ENCODE peak calls at places on chromosomes 7 and 10, in eight cellular contexts. J is ovary, B is vagina, C is bronchial epithelial cell, H is endothelial cell, A is sigmoid colon, U is GM12865, Y is lower lobe of right lung. I is an unnamed sample.

GRCh38 chr10:79394631-79395030 is 47.4 kb downstream of the PPIF start:
- DNase-seq in J (no peak), B (no peak), C (no peak), H (no peak), A (peak), U (no peak), Y (peak), I (no peak)

GRCh38 chr7:155164316-155164715 is 94.2 kb downstream of the HTR5A start:
- DNase-seq in J (no peak), B (no peak), C (no peak), H (no peak), A (no peak), U (no peak), Y (no peak), I (no peak)

GRCh38 chr7:150973571-150974451 is 4.3 kb downstream of the KCNH2 start:
- DNase-seq in J (no peak), B (no peak), C (peak), H (no peak), A (no peak), U (no peak), Y (no peak), I (no peak)

GRCh38 chr10:131996508-131997365 is 15.0 kb upstream of the BNIP3 start:
- DNase-seq in J (peak), B (no peak), C (no peak), H (no peak), A (peak), U (no peak), Y (peak), I (no peak)

GRCh38 chr7:115043605-115044004 is 121.7 kb downstream of the MDFIC start:
- DNase-seq in J (no peak), B (no peak), C (peak), H (no peak), A (no peak), U (no peak), Y (no peak), I (no peak)

GRCh38 chr10:121614746-121615145 is 16.5 kb upstream of the FGFR2 start:
- DNase-seq in J (no peak), B (no peak), C (no peak), H (no peak), A (no peak), U (no peak), Y (no peak), I (no peak)

GRCh38 chr7:144022169-144022568 is 22.0 kb downstream of the OR6B1 start:
- DNase-seq in J (no peak), B (no peak), C (no peak), H (no peak), A (no peak), U (no peak), Y (no peak), I (no peak)

GRCh38 chr7:157139142-157140117 is 704 bp downstream of the UBE3C start:
- DNase-seq in J (peak), B (no peak), C (peak), H (peak), A (peak), U (peak), Y (peak), I (peak)

GRCh38 chr10:35195361-35196306 is 69.0 kb downstream of the CREM start:
- DNase-seq in J (peak), B (peak), C (peak), H (peak), A (peak), U (peak), Y (no peak), I (peak)

GRCh38 chr7:271266-272107 is 18.5 kb upstream of the FOXL3 start:
- DNase-seq in J (no peak), B (no peak), C (no peak), H (no peak), A (no peak), U (no peak), Y (peak), I (no peak)

GRCh38 chr7:64610997-64611396 is 48.1 kb upstream of the ZNF680 start:
- DNase-seq in J (no peak), B (peak), C (no peak), H (no peak), A (no peak), U (no peak), Y (no peak), I (no peak)

GRCh38 chr7:5448378-5449042 is 24.9 kb upstream of the TNRC18 start:
- DNase-seq in J (peak), B (no peak), C (peak), H (no peak), A (no peak), U (no peak), Y (no peak), I (no peak)

GRCh38 chr10:72665925-72666324 is 26.0 kb upstream of the MCU start:
- DNase-seq in J (no peak), B (no peak), C (peak), H (no peak), A (no peak), U (no peak), Y (no peak), I (no peak)

GRCh38 chr7:158317238-158318205 is 270.1 kb downstream of the PTPRN2 start:
- DNase-seq in J (no peak), B (peak), C (no peak), H (no peak), A (no peak), U (no peak), Y (no peak), I (no peak)

GRCh38 chr7:3732395-3732794 is 431.3 kb downstream of the SDK1 start:
- DNase-seq in J (no peak), B (no peak), C (no peak), H (no peak), A (no peak), U (no peak), Y (no peak), I (no peak)

GRCh38 chr7:139916717-139917395 is 87.8 kb downstream of the TBXAS1 start:
- DNase-seq in J (no peak), B (no peak), C (no peak), H (no peak), A (no peak), U (peak), Y (no peak), I (no peak)

GRCh38 chr7:26153246-26153822 is 1.3 kb downstream of the NFE2L3 start:
- DNase-seq in J (no peak), B (no peak), C (no peak), H (no peak), A (no peak), U (peak), Y (no peak), I (no peak)

GRCh38 chr7:26950854-26951253 is 86.5 kb upstream of the SKAP2 start:
- DNase-seq in J (no peak), B (no peak), C (no peak), H (no peak), A (no peak), U (no peak), Y (no peak), I (no peak)

GRCh38 chr10:96387151-96387550 is 28.3 kb upstream of the OPALIN start:
- DNase-seq in J (no peak), B (no peak), C (no peak), H (no peak), A (no peak), U (no peak), Y (no peak), I (no peak)

GRCh38 chr10:15433850-15434537 is 62.9 kb upstream of the FAM171A1 start:
- DNase-seq in J (no peak), B (no peak), C (peak), H (peak), A (no peak), U (peak), Y (no peak), I (no peak)

GRCh38 chr10:31578181-31578852 is 259.3 kb downstream of the ZEB1 start:
- DNase-seq in J (no peak), B (no peak), C (no peak), H (no peak), A (no peak), U (no peak), Y (no peak), I (no peak)

GRCh38 chr10:35063837-35064454 is 26.2 kb downstream of the CUL2 start:
- DNase-seq in J (no peak), B (no peak), C (peak), H (no peak), A (no peak), U (no peak), Y (no peak), I (no peak)

GRCh38 chr7:14934831-14935230 is 32.3 kb upstream of the DGKB start:
- DNase-seq in J (no peak), B (no peak), C (no peak), H (no peak), A (no peak), U (no peak), Y (no peak), I (no peak)

GRCh38 chr10:112363696-112364688 is 9.9 kb upstream of the ACSL5 start:
- DNase-seq in J (no peak), B (peak), C (no peak), H (no peak), A (no peak), U (no peak), Y (no peak), I (no peak)

GRCh38 chr10:15121707-15122106 is 24.6 kb downstream of the RPP38 start:
- DNase-seq in J (no peak), B (no peak), C (peak), H (no peak), A (no peak), U (no peak), Y (no peak), I (no peak)

GRCh38 chr10:3537518-3537917 is 247.5 kb downstream of the KLF6 start:
- DNase-seq in J (no peak), B (no peak), C (no peak), H (no peak), A (no peak), U (no peak), Y (no peak), I (no peak)

GRCh38 chr7:115477193-115477651 is 553.3 kb downstream of the TFEC start:
- DNase-seq in J (peak), B (no peak), C (no peak), H (peak), A (no peak), U (no peak), Y (peak), I (no peak)

GRCh38 chr7:132394283-132395003 is 181.8 kb downstream of the PLXNA4 start:
- DNase-seq in J (no peak), B (no peak), C (no peak), H (no peak), A (no peak), U (peak), Y (no peak), I (no peak)
- TF ChIP-seq CTCF in J (no peak), B (no peak), C (peak), H (no peak), A (no peak), U (peak), Y (peak), I (peak)

GRCh38 chr7:28845106-28845505 is 113.0 kb downstream of the TRIL start:
- DNase-seq in J (no peak), B (no peak), C (no peak), H (no peak), A (no peak), U (no peak), Y (no peak), I (no peak)

GRCh38 chr7:28842769-28843295 is 115.3 kb downstream of the TRIL start:
- DNase-seq in J (no peak), B (no peak), C (no peak), H (no peak), A (no peak), U (no peak), Y (no peak), I (no peak)

GRCh38 chr7:28836661-28837060 is 121.5 kb downstream of the TRIL start:
- DNase-seq in J (no peak), B (no peak), C (no peak), H (no peak), A (no peak), U (no peak), Y (no peak), I (no peak)

GRCh38 chr7:28841766-28842165 is 116.4 kb downstream of the TRIL start:
- DNase-seq in J (no peak), B (no peak), C (no peak), H (no peak), A (no peak), U (no peak), Y (no peak), I (no peak)

DNA sequence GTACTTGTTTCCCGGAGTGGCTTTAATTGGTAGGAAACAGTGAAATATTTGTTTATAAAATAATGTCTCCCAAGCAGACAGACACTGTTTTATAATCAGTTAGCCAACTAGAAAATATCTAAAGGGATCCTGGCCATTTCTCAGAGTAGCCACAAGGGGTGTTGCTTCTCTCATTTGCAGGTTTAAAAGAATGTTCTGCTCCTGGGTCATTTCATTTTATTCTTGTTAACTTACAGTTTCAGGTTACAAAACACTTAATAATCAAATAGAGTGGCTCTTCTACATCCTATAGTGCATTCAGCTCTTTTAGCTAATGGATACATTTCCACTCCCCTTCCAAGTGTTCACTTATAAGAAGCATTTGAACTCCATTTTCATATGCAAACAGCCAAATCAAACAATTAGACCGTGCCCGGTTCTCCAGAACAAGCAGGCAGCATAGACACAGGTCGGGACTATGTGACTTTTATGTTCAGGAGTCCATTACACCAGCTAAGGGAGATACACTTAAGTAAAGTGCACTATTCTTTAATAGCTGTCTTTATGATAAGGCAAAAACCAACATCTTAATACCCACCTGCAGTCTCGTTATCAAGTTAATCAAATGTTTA is 117.5 kb downstream of the TRIL start:
- DNase-seq in J (no peak), B (no peak), C (peak), H (no peak), A (no peak), U (no peak), Y (no peak), I (no peak)
- TF ChIP-seq CTCF in J (no peak), B (no peak), C (peak), H (peak), A (peak), U (peak), Y (peak), I (peak)

DNA sequence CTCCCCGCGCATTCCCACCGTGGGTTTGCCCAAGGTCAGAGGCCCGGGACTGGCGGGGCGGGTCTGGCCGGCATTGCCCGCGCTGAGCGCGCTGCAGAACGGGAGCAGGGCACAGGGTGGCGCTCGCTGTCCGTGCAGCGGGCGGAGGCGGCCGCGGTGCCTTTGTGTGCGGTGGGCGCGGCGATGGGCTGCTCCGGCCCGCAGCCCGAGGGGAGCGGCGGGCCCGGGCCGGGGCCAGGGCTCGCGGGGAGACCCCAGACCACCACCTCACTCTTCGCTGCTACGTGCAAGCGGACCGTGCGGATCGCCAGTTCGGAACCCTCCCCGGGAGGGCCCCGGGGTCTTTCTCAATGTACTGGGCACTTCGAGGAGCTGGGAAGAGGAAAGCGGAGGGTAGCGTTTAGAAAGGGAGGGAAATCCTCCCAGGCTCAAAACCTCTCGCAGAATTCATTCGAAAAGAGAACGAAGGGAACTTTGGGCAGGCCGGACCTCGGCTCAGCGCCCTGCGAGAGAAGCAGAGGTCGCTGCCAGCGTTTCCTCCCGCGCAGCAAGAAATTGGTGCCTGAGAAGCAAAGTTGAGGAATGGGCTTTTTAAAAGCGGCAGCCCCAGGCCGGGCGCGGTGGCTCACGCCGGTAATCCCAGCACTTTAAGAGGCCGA is 8.5 kb downstream of the SP8 start:
- DNase-seq in J (no peak), B (no peak), C (no peak), H (peak), A (no peak), U (no peak), Y (peak), I (no peak)
- TF ChIP-seq CTCF in J (no peak), B (no peak), C (peak), H (peak), A (peak), U (peak), Y (peak), I (peak)

GRCh38 chr7:127304087-127304486 is 51.3 kb upstream of the GRM8 start:
- DNase-seq in J (no peak), B (no peak), C (no peak), H (no peak), A (no peak), U (no peak), Y (no peak), I (no peak)
- TF ChIP-seq CTCF in J (no peak), B (no peak), C (no peak), H (no peak), A (no peak), U (no peak), Y (no peak), I (no peak)

GRCh38 chr7:11707606-11708193 is 124.3 kb downstream of the THSD7A start:
- DNase-seq in J (no peak), B (no peak), C (no peak), H (no peak), A (no peak), U (no peak), Y (no peak), I (no peak)

GRCh38 chr7:11710392-11710791 is 121.6 kb downstream of the THSD7A start:
- DNase-seq in J (no peak), B (no peak), C (no peak), H (no peak), A (no peak), U (no peak), Y (no peak), I (no peak)

GRCh38 chr7:11713352-11713751 is 118.6 kb downstream of the THSD7A start:
- DNase-seq in J (no peak), B (no peak), C (no peak), H (no peak), A (no peak), U (no peak), Y (no peak), I (no peak)

GRCh38 chr7:11706666-11707605 is 125.1 kb downstream of the THSD7A start:
- DNase-seq in J (no peak), B (no peak), C (peak), H (no peak), A (no peak), U (no peak), Y (no peak), I (no peak)

GRCh38 chr7:11709240-11709639 is 122.8 kb downstream of the THSD7A start:
- DNase-seq in J (no peak), B (no peak), C (peak), H (no peak), A (no peak), U (no peak), Y (no peak), I (no peak)
- TF ChIP-seq CTCF in J (no peak), B (no peak), C (no peak), H (no peak), A (no peak), U (no peak), Y (no peak), I (no peak)

DNA sequence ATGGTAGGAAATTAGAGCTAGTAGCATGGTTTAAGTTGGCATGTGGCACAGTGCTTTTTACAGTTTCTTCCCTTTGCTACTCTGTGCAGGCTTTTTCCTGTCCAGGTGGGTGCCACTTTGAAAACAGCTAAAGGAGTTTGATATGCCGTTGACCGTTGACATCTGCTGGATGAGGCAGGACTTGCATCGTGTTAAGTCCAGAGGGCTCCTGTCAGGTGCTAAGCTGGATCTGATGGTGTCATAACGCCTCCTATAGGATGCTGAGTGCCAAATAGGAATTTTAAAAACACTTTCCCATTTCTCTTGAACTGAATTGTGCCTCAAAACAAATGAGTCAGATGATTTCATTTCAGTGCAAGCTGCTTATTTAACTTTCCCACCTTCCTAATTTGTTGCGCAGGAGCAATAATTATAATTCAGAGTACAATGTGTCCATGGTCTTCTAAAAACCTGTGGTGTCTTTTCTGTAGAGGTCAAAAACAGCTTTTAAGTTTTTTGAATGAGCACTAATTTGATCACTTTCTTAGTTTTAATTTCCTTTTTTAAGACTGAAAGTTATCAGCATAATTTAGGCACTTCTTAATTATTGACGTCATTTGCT is 178.3 kb downstream of the CDCA7L start:
- DNase-seq in J (no peak), B (no peak), C (peak), H (peak), A (no peak), U (peak), Y (no peak), I (no peak)
- TF ChIP-seq CTCF in J (no peak), B (no peak), C (peak), H (peak), A (no peak), U (peak), Y (peak), I (no peak)

DNA sequence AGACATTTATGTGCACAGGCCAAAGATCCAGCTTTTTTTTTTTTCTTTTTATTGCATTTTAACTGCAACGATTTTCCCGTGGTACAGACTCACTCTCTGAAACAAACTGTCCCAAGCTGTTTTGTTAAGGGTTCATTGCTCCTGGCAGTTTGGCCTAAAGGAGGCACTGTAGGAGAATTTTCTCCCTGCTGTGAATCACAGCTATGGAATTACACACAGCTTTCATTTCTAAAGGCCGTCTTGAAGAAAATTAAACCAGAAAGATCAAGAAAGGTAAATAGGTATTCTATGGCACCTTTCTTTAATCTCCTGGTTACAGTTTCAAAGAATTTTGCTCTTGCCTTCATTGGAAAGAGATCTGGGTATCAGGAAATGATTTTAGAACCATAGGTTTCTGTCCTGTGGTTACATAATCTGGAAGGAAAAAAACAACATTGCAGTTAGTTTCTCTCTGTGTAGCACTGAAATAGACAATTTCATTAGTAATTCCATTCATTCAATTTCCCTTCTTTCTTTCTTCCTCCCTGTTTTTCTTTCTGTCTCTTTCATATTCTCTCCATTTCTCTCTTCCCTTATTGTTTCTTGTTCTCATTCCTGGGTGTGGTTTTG is 51.2 kb downstream of the PDK4 start:
- DNase-seq in J (peak), B (no peak), C (peak), H (peak), A (peak), U (no peak), Y (no peak), I (no peak)
- TF ChIP-seq CTCF in J (peak), B (no peak), C (peak), H (peak), A (peak), U (no peak), Y (peak), I (peak)

I was measured in CD14-positive monocyte.